ENCODE peak calls at places on chromosomes 4 and X, in nine cellular contexts. Q is bronchial epithelial cell, P is H1, M is left ventricle myocardium inferior, T is cardiac muscle cell, Z is choroid plexus epithelial cell, U is IMR-90, V is heart right ventricle, H is astrocyte of the spinal cord. G is an unnamed sample.

GRCh38 chr4:153074501-153075255 is 129.6 kb upstream of the TRIM2 start:
- DNase-seq in Q (no peak), P (no peak), M (no peak), T (no peak), Z (no peak), U (no peak), V (no peak), H (no peak), G (no peak)

GRCh38 chr4:142567620-142568451 is 278.3 kb downstream of the INPP4B start:
- DNase-seq in Q (peak), P (no peak), M (no peak), T (no peak), Z (peak), U (peak), V (no peak), H (peak), G (peak)

GRCh38 chr4:66097271-66097670 is 427.0 kb upstream of the EPHA5 start:
- DNase-seq in Q (no peak), P (no peak), M (no peak), T (no peak), Z (no peak), U (no peak), V (no peak), H (no peak), G (no peak)

GRCh38 chrX:13398073-13398823 is 78.4 kb upstream of the ATXN3L start:
- DNase-seq in Q (peak), P (no peak), M (no peak), T (no peak), Z (peak), U (peak), V (peak), H (peak), G (peak)

GRCh38 chr4:46886711-46887110 is 22.3 kb downstream of the COX7B2 start:
- DNase-seq in Q (peak), P (no peak), M (no peak), T (peak), Z (peak), U (peak), V (no peak), H (peak), G (peak)

GRCh38 chrX:136584545-136584944 is 52.5 kb downstream of the VGLL1 start:
- DNase-seq in Q (no peak), P (no peak), M (no peak), T (no peak), Z (no peak), U (no peak), V (no peak), H (no peak), G (no peak)

GRCh38 chrX:150845091-150845490 is 53.4 kb downstream of the CD99L2 start:
- DNase-seq in Q (no peak), P (no peak), M (no peak), T (no peak), Z (peak), U (no peak), V (no peak), H (no peak), G (no peak)

GRCh38 chr4:151409470-151410313 is 716 bp downstream of the FHIP1A start:
- DNase-seq in Q (peak), P (peak), M (no peak), T (peak), Z (peak), U (no peak), V (peak), H (peak), G (peak)

GRCh38 chrX:128816919-128817318 is 706.4 kb downstream of the SMARCA1 start:
- DNase-seq in Q (no peak), P (no peak), M (no peak), T (peak), Z (peak), U (no peak), V (no peak), H (no peak), G (no peak)

GRCh38 chr4:7753931-7754465 is 185.7 kb downstream of the AFAP1 start:
- DNase-seq in Q (no peak), P (no peak), M (no peak), T (no peak), Z (peak), U (no peak), V (no peak), H (no peak), G (no peak)

GRCh38 chrX:19791562-19791961 is 95.8 kb downstream of the SH3KBP1 start:
- DNase-seq in Q (peak), P (no peak), M (no peak), T (no peak), Z (peak), U (peak), V (no peak), H (peak), G (peak)

GRCh38 chrX:19789782-19790181 is 97.6 kb downstream of the SH3KBP1 start:
- DNase-seq in Q (no peak), P (no peak), M (no peak), T (no peak), Z (no peak), U (no peak), V (no peak), H (no peak), G (no peak)

GRCh38 chrX:19787305-19787704 is 100.1 kb downstream of the SH3KBP1 start:
- DNase-seq in Q (no peak), P (no peak), M (no peak), T (no peak), Z (no peak), U (no peak), V (no peak), H (no peak), G (no peak)

GRCh38 chrX:19790829-19791228 is 96.6 kb downstream of the SH3KBP1 start:
- DNase-seq in Q (no peak), P (no peak), M (no peak), T (no peak), Z (no peak), U (no peak), V (no peak), H (no peak), G (no peak)

DNA sequence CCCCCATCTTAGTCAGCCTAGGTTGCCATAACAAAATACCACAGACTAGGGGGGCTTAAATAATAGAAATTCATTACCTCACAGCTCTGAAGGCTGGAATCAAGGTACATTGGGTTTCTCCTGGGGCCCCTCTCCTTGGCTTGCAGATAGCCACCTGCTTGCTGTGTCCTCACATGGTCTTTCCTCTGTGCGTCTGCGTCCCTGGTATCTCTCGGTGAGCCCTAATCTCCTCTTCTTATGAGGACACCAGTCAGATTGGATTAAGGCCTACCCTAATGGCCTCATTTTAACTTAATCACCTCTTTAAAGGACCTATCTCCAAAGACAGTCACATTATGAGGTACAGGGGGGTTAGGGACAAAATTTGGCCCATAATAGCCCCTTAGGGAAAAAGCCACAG is 98.0 kb downstream of the SH3KBP1 start:
- DNase-seq in Q (no peak), P (no peak), M (no peak), T (no peak), Z (no peak), U (no peak), V (no peak), H (no peak), G (no peak)
- H3K4me3 ChIP-seq in Q (no peak), P (no peak), M (no peak), T (no peak), Z (no peak), U (no peak), V (no peak), H (no peak), G (no peak)

GRCh38 chr4:122065149-122065548 is 87.0 kb upstream of the BLTP1 start:
- DNase-seq in Q (no peak), P (no peak), M (no peak), T (no peak), Z (no peak), U (no peak), V (no peak), H (no peak), G (no peak)

DNA sequence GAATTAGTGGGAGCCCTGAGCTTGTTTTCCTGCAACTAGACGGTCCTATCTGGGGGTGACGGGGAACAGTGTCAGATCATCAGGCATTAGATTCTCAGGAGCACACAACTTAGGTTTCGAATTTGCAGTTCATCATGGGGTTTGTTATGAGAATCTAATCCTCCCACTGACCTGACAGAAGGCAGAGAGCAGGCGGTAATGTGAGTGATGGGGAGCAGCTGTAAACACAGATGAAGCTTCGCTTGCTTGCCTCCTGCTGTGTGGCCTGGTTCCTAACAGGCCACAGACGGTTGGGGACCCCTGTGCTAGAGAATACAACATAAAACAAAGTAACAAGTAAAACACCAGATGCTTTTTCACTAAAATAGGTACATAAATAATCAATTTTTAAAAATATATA is 86.2 kb upstream of the BLTP1 start:
- DNase-seq in Q (no peak), P (no peak), M (no peak), T (no peak), Z (no peak), U (no peak), V (no peak), H (no peak), G (no peak)
- TF ChIP-seq CTCF in Q (no peak), P (no peak), M (no peak), T (no peak), Z (no peak), U (no peak), V (no peak), H (no peak), G (no peak)

DNA sequence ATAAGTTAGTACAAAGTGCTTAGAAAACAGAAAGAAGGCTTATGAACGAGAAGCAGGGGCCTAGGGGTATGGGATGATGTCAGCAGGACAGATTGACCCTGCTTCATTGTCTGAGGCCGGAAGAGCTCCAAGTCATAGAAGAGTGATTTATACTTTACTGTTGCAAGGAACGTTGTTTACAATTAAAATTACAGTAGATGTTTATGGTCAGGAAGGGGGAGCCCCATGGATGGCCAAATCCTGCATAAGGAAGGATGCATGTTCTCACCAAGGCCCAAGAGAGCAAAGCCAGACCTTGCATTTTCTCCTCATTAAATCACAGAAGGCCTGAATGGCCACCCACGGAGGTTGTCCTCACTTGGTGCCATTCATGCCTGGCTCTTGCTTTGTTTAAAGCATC is 115.3 kb downstream of the LDB2 start:
- DNase-seq in Q (no peak), P (no peak), M (no peak), T (no peak), Z (peak), U (peak), V (no peak), H (peak), G (no peak)
- H3K4me3 ChIP-seq in Q (no peak), P (no peak), M (no peak), T (no peak), Z (no peak), U (no peak), V (no peak), H (no peak), G (no peak)

GRCh38 chrX:53047228-53047627 is 1.4 kb upstream of the GPR173 start:
- DNase-seq in Q (no peak), P (no peak), M (no peak), T (peak), Z (no peak), U (peak), V (no peak), H (no peak), G (peak)
- TF ChIP-seq CTCF in Q (no peak), P (no peak), M (no peak), T (peak), Z (peak), U (peak), V (no peak), H (peak), G (peak)

GRCh38 chrX:16807976-16808542 is 21.8 kb downstream of the TXLNG start:
- DNase-seq in Q (peak), P (no peak), M (no peak), T (no peak), Z (peak), U (peak), V (no peak), H (peak), G (peak)

GRCh38 chrX:16804923-16805464 is 18.7 kb downstream of the TXLNG start:
- DNase-seq in Q (no peak), P (no peak), M (no peak), T (no peak), Z (no peak), U (no peak), V (no peak), H (no peak), G (no peak)

GRCh38 chrX:16807548-16807947 is 21.3 kb downstream of the TXLNG start:
- DNase-seq in Q (no peak), P (no peak), M (no peak), T (peak), Z (no peak), U (peak), V (no peak), H (peak), G (peak)
- H3K4me3 ChIP-seq in Q (no peak), P (no peak), M (peak), T (no peak), Z (no peak), U (no peak), V (no peak), H (no peak), G (peak)

DNA sequence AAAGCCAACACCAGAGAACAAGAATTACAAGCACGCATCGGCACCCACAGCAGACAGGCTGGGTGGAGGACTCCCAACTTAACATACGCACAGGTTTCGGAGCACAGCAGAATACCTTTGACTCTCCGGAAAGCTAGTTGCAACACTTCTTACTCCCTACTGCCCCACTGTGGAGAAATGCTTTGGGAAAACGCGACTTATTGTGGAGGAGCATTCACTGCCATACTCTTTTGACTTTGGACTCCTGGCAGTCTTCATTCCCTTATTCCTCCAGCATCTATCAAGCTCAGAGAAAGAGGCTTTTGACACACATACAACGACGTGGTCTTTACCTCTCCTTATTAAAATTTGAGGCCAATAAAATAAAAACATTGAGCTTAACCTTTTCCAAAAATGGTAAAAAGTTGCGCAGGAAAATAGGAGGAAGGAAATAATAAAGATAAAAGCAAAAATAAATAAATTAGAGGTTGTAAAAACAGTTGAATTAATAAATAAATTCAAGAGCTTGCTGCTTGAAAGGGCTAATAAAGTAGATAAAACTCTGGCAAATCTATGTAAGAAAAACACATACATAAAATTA is 41.4 kb upstream of the GPC3 start:
- DNase-seq in Q (peak), P (peak), M (no peak), T (peak), Z (peak), U (peak), V (no peak), H (peak), G (peak)
- TF ChIP-seq CTCF in Q (peak), P (no peak), M (peak), T (peak), Z (peak), U (peak), V (peak), H (peak), G (peak)

GRCh38 chr4:3437998-3438846 is 3.5 kb upstream of the HGFAC start:
- DNase-seq in Q (no peak), P (no peak), M (no peak), T (no peak), Z (no peak), U (no peak), V (peak), H (no peak), G (no peak)

GRCh38 chr4:3440979-3441500 is 728 bp upstream of the HGFAC start:
- DNase-seq in Q (peak), P (no peak), M (no peak), T (no peak), Z (peak), U (no peak), V (peak), H (no peak), G (peak)

GRCh38 chr4:3438847-3439180 is 3.0 kb upstream of the HGFAC start:
- DNase-seq in Q (no peak), P (no peak), M (no peak), T (no peak), Z (no peak), U (no peak), V (peak), H (no peak), G (no peak)

GRCh38 chr4:3440011-3440410 is 1.8 kb upstream of the HGFAC start:
- DNase-seq in Q (no peak), P (no peak), M (no peak), T (no peak), Z (no peak), U (no peak), V (peak), H (no peak), G (no peak)

DNA sequence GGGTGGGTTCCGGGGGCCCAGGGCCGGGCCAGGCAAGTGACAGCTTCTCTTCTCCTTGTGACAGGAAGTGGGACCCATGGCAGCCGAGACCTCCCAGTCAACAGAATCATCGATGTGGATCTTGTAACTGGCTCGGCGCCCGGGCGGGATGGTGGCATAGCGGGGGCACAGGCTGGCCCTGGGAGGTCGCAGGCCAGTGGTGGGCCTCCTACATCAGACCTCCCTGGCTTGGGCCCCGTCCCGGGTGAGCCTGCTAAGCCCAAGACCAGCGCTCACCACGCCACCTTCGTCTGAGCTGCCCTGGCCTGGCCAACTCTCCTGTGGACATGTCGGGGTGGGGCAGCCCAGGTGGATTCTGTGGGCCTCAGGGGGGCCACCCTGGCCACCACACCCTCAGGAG is 2.4 kb upstream of the HGFAC start:
- DNase-seq in Q (no peak), P (no peak), M (no peak), T (no peak), Z (no peak), U (no peak), V (peak), H (no peak), G (no peak)
- H3K4me3 ChIP-seq in Q (no peak), P (no peak), M (no peak), T (no peak), Z (no peak), U (no peak), V (no peak), H (no peak), G (no peak)

GRCh38 chrX:83819304-83819703 is 41.6 kb upstream of the CYLC1 start:
- DNase-seq in Q (no peak), P (no peak), M (no peak), T (no peak), Z (no peak), U (no peak), V (no peak), H (no peak), G (no peak)
- TF ChIP-seq CTCF in Q (no peak), P (no peak), M (no peak), T (no peak), Z (no peak), U (no peak), V (no peak), H (no peak), G (no peak)

GRCh38 chr4:139659735-139660424 is 5.7 kb upstream of the MGST2 start:
- DNase-seq in Q (no peak), P (no peak), M (no peak), T (no peak), Z (no peak), U (no peak), V (no peak), H (no peak), G (no peak)
- H3K4me3 ChIP-seq in Q (no peak), P (no peak), M (no peak), T (no peak), Z (no peak), U (no peak), V (no peak), H (no peak), G (no peak)

G was measured in foreskin fibroblast.